ENCODE peak calls at places on chromosomes 7 and 10, in eight cellular contexts. One of them, this sample, is unnamed.

GRCh38 chr10:130910848-130911247 is 400.7 kb downstream of the TCERG1L start:
- DNase-seq in LHCN-M2: no peak
- DNase-seq in Kasumi-1: no peak
- DNase-seq in iPS DF 6.9: no peak
- DNase-seq in NCI-H748 treated with DMSO at 0.1 percent for 48 hours: no peak
- DNase-seq in kidney tubule cell: no peak
- DNase-seq in activated CD8-positive, alpha-beta memory T cell treated with anti-CD3 and anti-CD28 coated beads for 24 hours: no peak
- DNase-seq in coronary artery: no peak
- DNase-seq in this sample: no peak

GRCh38 chr7:4010923-4011656 is 671.0 kb upstream of the FOXK1 start:
- DNase-seq in NCI-H748 treated with DMSO at 0.1 percent for 48 hours: no peak
- DNase-seq in iPS DF 6.9: no peak
- DNase-seq in LHCN-M2: no peak
- DNase-seq in kidney tubule cell: no peak
- DNase-seq in activated CD8-positive, alpha-beta memory T cell treated with anti-CD3 and anti-CD28 coated beads for 24 hours: peak; percentile 33
- DNase-seq in coronary artery: peak; percentile 62
- DNase-seq in Kasumi-1: no peak
- DNase-seq in this sample: no peak

GRCh38 chr7:66837007-66837406 is 84.0 kb upstream of the TMEM248 start:
- DNase-seq in activated CD8-positive, alpha-beta memory T cell treated with anti-CD3 and anti-CD28 coated beads for 24 hours: no peak
- DNase-seq in Kasumi-1: peak; percentile 79
- DNase-seq in NCI-H748 treated with DMSO at 0.1 percent for 48 hours: no peak
- DNase-seq in LHCN-M2: peak; percentile 46
- DNase-seq in coronary artery: no peak
- DNase-seq in kidney tubule cell: peak; percentile 49
- DNase-seq in iPS DF 6.9: peak; percentile 68
- DNase-seq in this sample: peak; percentile 21

GRCh38 chr10:35723992-35724391 is 81.9 kb upstream of the FZD8 start:
- DNase-seq in kidney tubule cell: no peak
- DNase-seq in activated CD8-positive, alpha-beta memory T cell treated with anti-CD3 and anti-CD28 coated beads for 24 hours: no peak
- DNase-seq in Kasumi-1: no peak
- DNase-seq in coronary artery: no peak
- DNase-seq in LHCN-M2: no peak
- DNase-seq in NCI-H748 treated with DMSO at 0.1 percent for 48 hours: no peak
- DNase-seq in iPS DF 6.9: no peak
- DNase-seq in this sample: no peak

GRCh38 chr7:130910949-130911944 is 177.2 kb upstream of the KLF14 start:
- DNase-seq in LHCN-M2: peak; percentile 83
- DNase-seq in NCI-H748 treated with DMSO at 0.1 percent for 48 hours: no peak
- DNase-seq in activated CD8-positive, alpha-beta memory T cell treated with anti-CD3 and anti-CD28 coated beads for 24 hours: peak; percentile 65
- DNase-seq in Kasumi-1: no peak
- DNase-seq in kidney tubule cell: peak; percentile 72
- DNase-seq in coronary artery: peak; percentile 52
- DNase-seq in iPS DF 6.9: peak; percentile 48
- DNase-seq in this sample: peak; percentile 65

GRCh38 chr7:5769571-5769970 is 11.9 kb downstream of the RNF216 start:
- DNase-seq in coronary artery: no peak
- DNase-seq in Kasumi-1: no peak
- DNase-seq in activated CD8-positive, alpha-beta memory T cell treated with anti-CD3 and anti-CD28 coated beads for 24 hours: no peak
- DNase-seq in kidney tubule cell: no peak
- DNase-seq in iPS DF 6.9: no peak
- DNase-seq in LHCN-M2: no peak
- DNase-seq in NCI-H748 treated with DMSO at 0.1 percent for 48 hours: no peak
- DNase-seq in this sample: no peak

GRCh38 chr10:125002044-125002422 is 60.1 kb downstream of the ZRANB1 start:
- DNase-seq in activated CD8-positive, alpha-beta memory T cell treated with anti-CD3 and anti-CD28 coated beads for 24 hours: no peak
- DNase-seq in coronary artery: no peak
- DNase-seq in kidney tubule cell: no peak
- DNase-seq in iPS DF 6.9: no peak
- DNase-seq in LHCN-M2: no peak
- DNase-seq in NCI-H748 treated with DMSO at 0.1 percent for 48 hours: no peak
- DNase-seq in Kasumi-1: no peak
- DNase-seq in this sample: no peak

GRCh38 chr7:90180011-90180585 is 25.8 kb downstream of the STEAP1 start:
- DNase-seq in Kasumi-1: no peak
- DNase-seq in iPS DF 6.9: no peak
- DNase-seq in kidney tubule cell: peak; percentile 61
- DNase-seq in LHCN-M2: peak; percentile 63
- DNase-seq in coronary artery: no peak
- DNase-seq in NCI-H748 treated with DMSO at 0.1 percent for 48 hours: no peak
- DNase-seq in activated CD8-positive, alpha-beta memory T cell treated with anti-CD3 and anti-CD28 coated beads for 24 hours: no peak
- DNase-seq in this sample: peak; percentile 68

GRCh38 chr10:24488631-24489030 is 235.1 kb downstream of the ARHGAP21 start:
- DNase-seq in activated CD8-positive, alpha-beta memory T cell treated with anti-CD3 and anti-CD28 coated beads for 24 hours: no peak
- DNase-seq in NCI-H748 treated with DMSO at 0.1 percent for 48 hours: no peak
- DNase-seq in coronary artery: no peak
- DNase-seq in LHCN-M2: no peak
- DNase-seq in Kasumi-1: no peak
- DNase-seq in kidney tubule cell: peak; percentile 51
- DNase-seq in iPS DF 6.9: no peak
- DNase-seq in this sample: peak; percentile 34

GRCh38 chr7:44278451-44279161 is 46.8 kb downstream of the CAMK2B start:
- DNase-seq in activated CD8-positive, alpha-beta memory T cell treated with anti-CD3 and anti-CD28 coated beads for 24 hours: peak; percentile 47
- DNase-seq in iPS DF 6.9: no peak
- DNase-seq in coronary artery: peak; percentile 68
- DNase-seq in LHCN-M2: no peak
- DNase-seq in NCI-H748 treated with DMSO at 0.1 percent for 48 hours: no peak
- DNase-seq in Kasumi-1: no peak
- DNase-seq in kidney tubule cell: no peak
- DNase-seq in this sample: no peak

GRCh38 chr7:108246227-108246837 is 116.2 kb upstream of the LAMB4 start:
- DNase-seq in coronary artery: no peak
- DNase-seq in LHCN-M2: peak; percentile 99
- DNase-seq in kidney tubule cell: peak; percentile 100
- DNase-seq in activated CD8-positive, alpha-beta memory T cell treated with anti-CD3 and anti-CD28 coated beads for 24 hours: no peak
- DNase-seq in iPS DF 6.9: no peak
- DNase-seq in NCI-H748 treated with DMSO at 0.1 percent for 48 hours: no peak
- DNase-seq in Kasumi-1: no peak
- DNase-seq in this sample: peak; percentile 98

GRCh38 chr10:59829024-59829423 is 75.8 kb upstream of the MRLN start:
- DNase-seq in coronary artery: no peak
- DNase-seq in NCI-H748 treated with DMSO at 0.1 percent for 48 hours: no peak
- DNase-seq in Kasumi-1: no peak
- DNase-seq in LHCN-M2: no peak
- DNase-seq in kidney tubule cell: no peak
- DNase-seq in activated CD8-positive, alpha-beta memory T cell treated with anti-CD3 and anti-CD28 coated beads for 24 hours: no peak
- DNase-seq in iPS DF 6.9: no peak
- DNase-seq in this sample: no peak

GRCh38 chr10:35259769-35260397 is 76.4 kb upstream of the CCNY start:
- DNase-seq in activated CD8-positive, alpha-beta memory T cell treated with anti-CD3 and anti-CD28 coated beads for 24 hours: no peak
- DNase-seq in kidney tubule cell: peak; percentile 94
- DNase-seq in Kasumi-1: no peak
- DNase-seq in iPS DF 6.9: no peak
- DNase-seq in LHCN-M2: peak; percentile 95
- DNase-seq in coronary artery: no peak
- DNase-seq in NCI-H748 treated with DMSO at 0.1 percent for 48 hours: no peak
- DNase-seq in this sample: peak; percentile 93

GRCh38 chr10:73591935-73592699 is 975 bp upstream of the USP54 start:
- DNase-seq in iPS DF 6.9: no peak
- DNase-seq in LHCN-M2: peak; percentile 84
- DNase-seq in Kasumi-1: peak; percentile 26
- DNase-seq in coronary artery: no peak
- DNase-seq in NCI-H748 treated with DMSO at 0.1 percent for 48 hours: no peak
- DNase-seq in kidney tubule cell: peak; percentile 85
- DNase-seq in activated CD8-positive, alpha-beta memory T cell treated with anti-CD3 and anti-CD28 coated beads for 24 hours: no peak
- DNase-seq in this sample: peak; percentile 73

GRCh38 chr10:17123062-17123661 is 6.4 kb downstream of the CUBN start:
- DNase-seq in LHCN-M2: peak; percentile 77
- DNase-seq in Kasumi-1: no peak
- DNase-seq in activated CD8-positive, alpha-beta memory T cell treated with anti-CD3 and anti-CD28 coated beads for 24 hours: no peak
- DNase-seq in kidney tubule cell: peak; percentile 62
- DNase-seq in NCI-H748 treated with DMSO at 0.1 percent for 48 hours: no peak
- DNase-seq in iPS DF 6.9: no peak
- DNase-seq in coronary artery: no peak
- DNase-seq in this sample: peak; percentile 64

GRCh38 chr7:110534241-110534931 is 556.5 kb upstream of the LRRN3 start:
- DNase-seq in NCI-H748 treated with DMSO at 0.1 percent for 48 hours: peak; percentile 73
- DNase-seq in LHCN-M2: peak; percentile 18
- DNase-seq in kidney tubule cell: peak; percentile 48
- DNase-seq in Kasumi-1: no peak
- DNase-seq in activated CD8-positive, alpha-beta memory T cell treated with anti-CD3 and anti-CD28 coated beads for 24 hours: no peak
- DNase-seq in iPS DF 6.9: no peak
- DNase-seq in coronary artery: no peak
- DNase-seq in this sample: peak; percentile 92

This sample was measured in mammary epithelial cell.